ENCODE peak calls at places on chromosomes 11 and 22, in five cellular contexts. One of them, this sample, is unnamed.

GRCh38 chr22:50461979-50462540 is 12.8 kb downstream of the SBF1 start:
- DNase-seq in CD4-positive, CD25-positive, alpha-beta regulatory T cell: no peak
- DNase-seq in endothelial cell of umbilical vein: no peak
- DNase-seq in thyroid gland: no peak
- DNase-seq in HCT116: no peak
- DNase-seq in this sample: no peak

GRCh38 chr11:36453678-36454077 is 56.4 kb downstream of the TRAF6 start:
- DNase-seq in HCT116: no peak
- DNase-seq in thyroid gland: no peak
- DNase-seq in CD4-positive, CD25-positive, alpha-beta regulatory T cell: no peak
- DNase-seq in endothelial cell of umbilical vein: no peak
- DNase-seq in this sample: no peak

GRCh38 chr22:44589831-44590230 is 91.8 kb upstream of the RTL6 start:
- DNase-seq in HCT116: no peak
- DNase-seq in endothelial cell of umbilical vein: no peak
- DNase-seq in CD4-positive, CD25-positive, alpha-beta regulatory T cell: no peak
- DNase-seq in thyroid gland: no peak
- DNase-seq in this sample: no peak

GRCh38 chr11:24198458-24198857 is 298.4 kb upstream of the LUZP2 start:
- DNase-seq in endothelial cell of umbilical vein: peak
- DNase-seq in HCT116: no peak
- DNase-seq in CD4-positive, CD25-positive, alpha-beta regulatory T cell: no peak
- DNase-seq in thyroid gland: no peak
- DNase-seq in this sample: no peak

GRCh38 chr22:49734882-49735281 is 92.8 kb downstream of the BRD1 start:
- DNase-seq in endothelial cell of umbilical vein: no peak
- DNase-seq in HCT116: no peak
- DNase-seq in CD4-positive, CD25-positive, alpha-beta regulatory T cell: no peak
- DNase-seq in thyroid gland: no peak
- DNase-seq in this sample: no peak

GRCh38 chr11:64295760-64296159 is 4.4 kb upstream of the CATSPERZ start:
- DNase-seq in HCT116: no peak
- DNase-seq in thyroid gland: no peak
- DNase-seq in endothelial cell of umbilical vein: no peak
- DNase-seq in CD4-positive, CD25-positive, alpha-beta regulatory T cell: no peak
- DNase-seq in this sample: no peak

GRCh38 chr11:36376888-36377758 is 81.0 kb downstream of the PRR5L start:
- DNase-seq in CD4-positive, CD25-positive, alpha-beta regulatory T cell: no peak
- DNase-seq in thyroid gland: peak
- DNase-seq in HCT116: no peak
- DNase-seq in endothelial cell of umbilical vein: peak
- DNase-seq in this sample: no peak

GRCh38 chr22:27517361-27517760 is 284.2 kb downstream of the MN1 start:
- DNase-seq in HCT116: no peak
- DNase-seq in endothelial cell of umbilical vein: no peak
- DNase-seq in thyroid gland: no peak
- DNase-seq in CD4-positive, CD25-positive, alpha-beta regulatory T cell: no peak
- DNase-seq in this sample: no peak

GRCh38 chr11:21323617-21324016 is 654.2 kb downstream of the NELL1 start:
- DNase-seq in endothelial cell of umbilical vein: no peak
- DNase-seq in thyroid gland: no peak
- DNase-seq in CD4-positive, CD25-positive, alpha-beta regulatory T cell: no peak
- DNase-seq in HCT116: no peak
- DNase-seq in this sample: no peak

GRCh38 chr11:134139873-134140331 is 71.0 kb downstream of the JAM3 start:
- DNase-seq in CD4-positive, CD25-positive, alpha-beta regulatory T cell: peak
- DNase-seq in HCT116: peak
- DNase-seq in endothelial cell of umbilical vein: peak
- DNase-seq in thyroid gland: peak
- DNase-seq in this sample: peak

GRCh38 chr11:762421-763072 is 14.7 kb downstream of the GATD1 start:
- DNase-seq in endothelial cell of umbilical vein: no peak
- DNase-seq in CD4-positive, CD25-positive, alpha-beta regulatory T cell: no peak
- DNase-seq in HCT116: peak
- DNase-seq in thyroid gland: no peak
- DNase-seq in this sample: peak

GRCh38 chr11:2806351-2807058 is 79.1 kb downstream of the CDKN1C start:
- DNase-seq in HCT116: no peak
- DNase-seq in thyroid gland: peak
- DNase-seq in endothelial cell of umbilical vein: no peak
- DNase-seq in CD4-positive, CD25-positive, alpha-beta regulatory T cell: no peak
- DNase-seq in this sample: no peak

GRCh38 chr11:17700991-17701390 is 18.4 kb upstream of the MYOD1 start:
- DNase-seq in endothelial cell of umbilical vein: no peak
- DNase-seq in HCT116: no peak
- DNase-seq in CD4-positive, CD25-positive, alpha-beta regulatory T cell: no peak
- DNase-seq in thyroid gland: no peak
- DNase-seq in this sample: peak

GRCh38 chr22:47165338-47165931 is 403.0 kb downstream of the TBC1D22A start:
- DNase-seq in endothelial cell of umbilical vein: no peak
- DNase-seq in HCT116: no peak
- DNase-seq in CD4-positive, CD25-positive, alpha-beta regulatory T cell: no peak
- DNase-seq in thyroid gland: no peak
- DNase-seq in this sample: no peak
- H3K27ac ChIP-seq in endothelial cell of umbilical vein: peak
- H3K27ac ChIP-seq in HCT116: no peak
- H3K27ac ChIP-seq in CD4-positive, CD25-positive, alpha-beta regulatory T cell: no peak
- H3K27ac ChIP-seq in thyroid gland: no peak
- H3K27ac ChIP-seq in this sample: no peak

GRCh38 chr11:112903310-112903709 is 57.9 kb upstream of the NCAM1 start:
- DNase-seq in thyroid gland: peak
- DNase-seq in HCT116: no peak
- DNase-seq in CD4-positive, CD25-positive, alpha-beta regulatory T cell: no peak
- DNase-seq in endothelial cell of umbilical vein: no peak
- DNase-seq in this sample: no peak

GRCh38 chr11:112901904-112902303 is 59.3 kb upstream of the NCAM1 start:
- DNase-seq in CD4-positive, CD25-positive, alpha-beta regulatory T cell: no peak
- DNase-seq in HCT116: no peak
- DNase-seq in endothelial cell of umbilical vein: no peak
- DNase-seq in thyroid gland: no peak
- DNase-seq in this sample: no peak

GRCh38 chr11:112899235-112899634 is 62.0 kb upstream of the NCAM1 start:
- DNase-seq in HCT116: no peak
- DNase-seq in CD4-positive, CD25-positive, alpha-beta regulatory T cell: no peak
- DNase-seq in thyroid gland: no peak
- DNase-seq in endothelial cell of umbilical vein: no peak
- DNase-seq in this sample: no peak

GRCh38 chr11:112902411-112903011 is 58.7 kb upstream of the NCAM1 start:
- DNase-seq in CD4-positive, CD25-positive, alpha-beta regulatory T cell: no peak
- DNase-seq in endothelial cell of umbilical vein: no peak
- DNase-seq in thyroid gland: peak
- DNase-seq in HCT116: no peak
- DNase-seq in this sample: no peak
- H3K27ac ChIP-seq in CD4-positive, CD25-positive, alpha-beta regulatory T cell: no peak
- H3K27ac ChIP-seq in endothelial cell of umbilical vein: no peak
- H3K27ac ChIP-seq in thyroid gland: peak
- H3K27ac ChIP-seq in HCT116: no peak
- H3K27ac ChIP-seq in this sample: no peak

GRCh38 chr11:66144000-66144678 is 74.1 kb downstream of the PACS1 start:
- DNase-seq in CD4-positive, CD25-positive, alpha-beta regulatory T cell: no peak
- DNase-seq in thyroid gland: no peak
- DNase-seq in HCT116: no peak
- DNase-seq in endothelial cell of umbilical vein: no peak
- DNase-seq in this sample: no peak
- H3K27ac ChIP-seq in CD4-positive, CD25-positive, alpha-beta regulatory T cell: no peak
- H3K27ac ChIP-seq in thyroid gland: no peak
- H3K27ac ChIP-seq in HCT116: no peak
- H3K27ac ChIP-seq in endothelial cell of umbilical vein: no peak
- H3K27ac ChIP-seq in this sample: no peak

DNA sequence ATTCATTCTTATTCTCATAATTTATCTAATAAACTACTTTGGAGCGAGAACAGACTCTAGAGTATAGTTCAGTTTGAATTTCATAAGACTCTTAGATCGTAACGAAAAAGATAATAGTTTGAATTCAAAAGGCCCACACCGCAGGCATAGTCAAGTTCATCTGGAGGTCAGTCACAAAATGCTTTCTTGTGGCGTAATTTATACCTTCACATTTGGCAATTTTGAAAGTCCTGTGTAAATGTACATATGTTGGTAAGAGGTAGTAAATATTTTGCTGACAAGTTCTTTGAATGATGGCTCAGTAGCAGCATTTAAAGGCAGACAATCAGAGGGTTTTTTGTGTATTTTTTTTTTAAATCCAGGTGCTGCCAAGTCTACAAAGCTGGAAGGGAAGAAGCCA is 88.1 kb downstream of the TEAD1 start:
- DNase-seq in CD4-positive, CD25-positive, alpha-beta regulatory T cell: no peak
- DNase-seq in endothelial cell of umbilical vein: no peak
- DNase-seq in thyroid gland: no peak
- DNase-seq in HCT116: no peak
- DNase-seq in this sample: no peak
- H3K27ac ChIP-seq in CD4-positive, CD25-positive, alpha-beta regulatory T cell: no peak
- H3K27ac ChIP-seq in endothelial cell of umbilical vein: no peak
- H3K27ac ChIP-seq in thyroid gland: no peak
- H3K27ac ChIP-seq in HCT116: no peak
- H3K27ac ChIP-seq in this sample: no peak

GRCh38 chr11:93988455-93988854 is 32.7 kb upstream of the HEPHL1 start:
- DNase-seq in endothelial cell of umbilical vein: no peak
- DNase-seq in CD4-positive, CD25-positive, alpha-beta regulatory T cell: no peak
- DNase-seq in HCT116: no peak
- DNase-seq in thyroid gland: no peak
- DNase-seq in this sample: no peak
- H3K27ac ChIP-seq in endothelial cell of umbilical vein: no peak
- H3K27ac ChIP-seq in CD4-positive, CD25-positive, alpha-beta regulatory T cell: no peak
- H3K27ac ChIP-seq in HCT116: no peak
- H3K27ac ChIP-seq in thyroid gland: no peak
- H3K27ac ChIP-seq in this sample: no peak

DNA sequence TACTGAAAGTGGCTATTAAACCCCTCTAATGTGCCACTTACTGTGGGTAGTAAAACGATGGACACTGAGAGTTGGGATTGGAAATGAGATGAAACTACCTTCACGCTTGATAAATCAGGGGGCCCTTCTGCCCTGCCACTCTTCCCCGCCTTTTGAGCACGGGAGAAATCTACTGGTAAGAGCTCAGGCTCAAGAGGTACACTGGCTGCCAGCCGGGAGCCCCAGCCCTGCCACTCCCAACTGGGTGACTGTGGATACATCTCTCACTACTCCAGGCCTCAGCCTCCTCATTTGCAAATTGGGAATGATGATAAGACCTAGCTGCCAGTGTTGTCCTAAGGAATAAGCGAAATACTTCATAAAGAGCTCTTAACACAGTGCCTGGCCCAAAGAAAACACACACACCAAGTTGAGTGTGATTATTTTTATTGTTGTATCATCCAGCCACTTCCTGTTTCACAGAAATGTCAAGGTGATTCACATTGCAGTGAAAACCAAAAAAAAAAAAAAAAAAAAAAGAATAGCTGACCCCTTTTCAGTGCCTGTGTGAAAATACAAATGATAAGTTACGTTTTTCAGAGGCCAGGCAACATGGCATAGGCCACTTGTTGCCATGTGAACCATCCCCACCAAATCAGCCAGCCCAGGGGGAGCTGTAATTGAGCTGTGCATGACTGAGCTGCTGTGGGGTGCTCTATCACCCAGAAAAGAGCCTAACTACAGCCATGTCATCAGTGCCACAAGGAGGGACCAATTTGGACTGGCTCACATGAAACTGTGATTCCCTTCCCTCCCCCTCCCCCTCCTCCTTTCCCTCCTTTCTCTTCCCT is 4.4 kb upstream of the ZNRD2 start:
- DNase-seq in HCT116: no peak
- DNase-seq in thyroid gland: peak
- DNase-seq in CD4-positive, CD25-positive, alpha-beta regulatory T cell: peak
- DNase-seq in endothelial cell of umbilical vein: peak
- DNase-seq in this sample: no peak
- H3K27ac ChIP-seq in HCT116: no peak
- H3K27ac ChIP-seq in thyroid gland: peak
- H3K27ac ChIP-seq in CD4-positive, CD25-positive, alpha-beta regulatory T cell: peak
- H3K27ac ChIP-seq in endothelial cell of umbilical vein: peak
- H3K27ac ChIP-seq in this sample: peak

GRCh38 chr22:39734866-39735265 is 158.7 kb downstream of the ENTHD1 start:
- DNase-seq in endothelial cell of umbilical vein: no peak
- DNase-seq in CD4-positive, CD25-positive, alpha-beta regulatory T cell: no peak
- DNase-seq in thyroid gland: no peak
- DNase-seq in HCT116: no peak
- DNase-seq in this sample: no peak

GRCh38 chr22:39731881-39732555 is 161.5 kb downstream of the CACNA1I start:
- DNase-seq in HCT116: no peak
- DNase-seq in endothelial cell of umbilical vein: no peak
- DNase-seq in thyroid gland: no peak
- DNase-seq in CD4-positive, CD25-positive, alpha-beta regulatory T cell: no peak
- DNase-seq in this sample: no peak

GRCh38 chr22:39732625-39733024 is 160.9 kb downstream of the ENTHD1 start:
- DNase-seq in HCT116: no peak
- DNase-seq in thyroid gland: no peak
- DNase-seq in CD4-positive, CD25-positive, alpha-beta regulatory T cell: no peak
- DNase-seq in endothelial cell of umbilical vein: no peak
- DNase-seq in this sample: no peak

GRCh38 chr22:39731481-39731880 is 160.9 kb downstream of the CACNA1I start:
- DNase-seq in thyroid gland: no peak
- DNase-seq in endothelial cell of umbilical vein: no peak
- DNase-seq in HCT116: no peak
- DNase-seq in CD4-positive, CD25-positive, alpha-beta regulatory T cell: no peak
- DNase-seq in this sample: no peak

GRCh38 chr22:39733191-39733590 is 160.4 kb downstream of the ENTHD1 start:
- DNase-seq in CD4-positive, CD25-positive, alpha-beta regulatory T cell: no peak
- DNase-seq in thyroid gland: no peak
- DNase-seq in HCT116: no peak
- DNase-seq in endothelial cell of umbilical vein: no peak
- DNase-seq in this sample: no peak
- H3K27ac ChIP-seq in CD4-positive, CD25-positive, alpha-beta regulatory T cell: no peak
- H3K27ac ChIP-seq in thyroid gland: no peak
- H3K27ac ChIP-seq in HCT116: no peak
- H3K27ac ChIP-seq in endothelial cell of umbilical vein: no peak
- H3K27ac ChIP-seq in this sample: no peak

This sample was measured in epithelial cell of prostate.